ENCODE peak calls at places on chromosomes 6 and 20, in nine cellular contexts. B, Q, E, D, Y, I, R, U and X are unnamed samples.

GRCh38 chr6:8825726-8826125 is 390.4 kb upstream of the SLC35B3 start:
- DNase-seq in B (no peak), Q (no peak), E (no peak), D (no peak), Y (no peak), I (no peak), R (no peak), U (no peak), X (no peak)

GRCh38 chr20:11978496-11978895 is 60.8 kb downstream of the BTBD3 start:
- DNase-seq in B (no peak), Q (no peak), E (no peak), D (no peak), Y (no peak), I (no peak), R (no peak), U (no peak), X (no peak)

GRCh38 chr20:3340443-3340842 is 67.0 kb downstream of the DNAAF9 start:
- DNase-seq in B (no peak), Q (no peak), E (no peak), D (no peak), Y (no peak), I (no peak), R (no peak), U (no peak), X (peak)

GRCh38 chr20:57229490-57229889 is 37.0 kb downstream of the BMP7 start:
- DNase-seq in B (no peak), Q (no peak), E (no peak), D (no peak), Y (no peak), I (no peak), R (no peak), U (no peak), X (no peak)

GRCh38 chr6:152575621-152576150 is 61.5 kb downstream of the SYNE1 start:
- DNase-seq in B (no peak), Q (no peak), E (peak), D (no peak), Y (no peak), I (no peak), R (no peak), U (no peak), X (no peak)

GRCh38 chr6:136927313-136927712 is 5.2 kb downstream of the SLC35D3 start:
- DNase-seq in B (no peak), Q (no peak), E (no peak), D (no peak), Y (no peak), I (no peak), R (peak), U (no peak), X (no peak)

GRCh38 chr20:35603695-35604443 is 11.8 kb upstream of the SPAG4 start:
- DNase-seq in B (no peak), Q (no peak), E (no peak), D (no peak), Y (no peak), I (no peak), R (no peak), U (no peak), X (no peak)

GRCh38 chr6:100479180-100480035 is 14.7 kb upstream of the SIM1 start:
- DNase-seq in B (no peak), Q (no peak), E (peak), D (no peak), Y (peak), I (no peak), R (peak), U (no peak), X (peak)

GRCh38 chr6:158369241-158369640 is 57.0 kb downstream of the TULP4 start:
- DNase-seq in B (no peak), Q (no peak), E (no peak), D (no peak), Y (no peak), I (no peak), R (no peak), U (no peak), X (no peak)

GRCh38 chr20:58893355-58894151 is 41.0 kb downstream of the GNAS start:
- DNase-seq in B (no peak), Q (no peak), E (no peak), D (peak), Y (no peak), I (no peak), R (peak), U (no peak), X (no peak)

GRCh38 chr20:62376112-62377063 is 9.3 kb upstream of the LAMA5 start:
- DNase-seq in B (no peak), Q (no peak), E (no peak), D (no peak), Y (no peak), I (no peak), R (peak), U (no peak), X (no peak)

GRCh38 chr6:14706378-14706929 is 539.4 kb upstream of the JARID2 start:
- DNase-seq in B (no peak), Q (no peak), E (peak), D (peak), Y (no peak), I (no peak), R (no peak), U (peak), X (no peak)

GRCh38 chr6:119676971-119677370 is 327.4 kb upstream of the MAN1A1 start:
- DNase-seq in B (no peak), Q (no peak), E (peak), D (no peak), Y (no peak), I (no peak), R (no peak), U (no peak), X (no peak)

GRCh38 chr6:17965397-17965796 is 22.0 kb downstream of the KIF13A start:
- DNase-seq in B (no peak), Q (no peak), E (peak), D (no peak), Y (no peak), I (no peak), R (no peak), U (no peak), X (no peak)

GRCh38 chr20:47351643-47352331 is 4.7 kb downstream of the ZMYND8 start:
- DNase-seq in B (no peak), Q (no peak), E (peak), D (no peak), Y (no peak), I (no peak), R (peak), U (no peak), X (peak)

GRCh38 chr20:34712525-34713192 is 8.5 kb downstream of the TP53INP2 start:
- DNase-seq in B (no peak), Q (no peak), E (no peak), D (no peak), Y (no peak), I (no peak), R (no peak), U (no peak), X (no peak)

GRCh38 chr6:21110684-21111398 is 482.7 kb upstream of the SOX4 start:
- DNase-seq in B (no peak), Q (no peak), E (peak), D (no peak), Y (no peak), I (no peak), R (no peak), U (no peak), X (no peak)

GRCh38 chr20:1327241-1327653 is 1.7 kb downstream of the SDCBP2 start:
- DNase-seq in B (no peak), Q (peak), E (peak), D (peak), Y (no peak), I (no peak), R (no peak), U (no peak), X (no peak)

GRCh38 chr20:38049800-38050199 is 16.3 kb downstream of the RPRD1B start:
- DNase-seq in B (no peak), Q (no peak), E (peak), D (no peak), Y (no peak), I (no peak), R (no peak), U (no peak), X (no peak)

GRCh38 chr20:62333820-62334595 is 31.2 kb downstream of the ADRM1 start:
- DNase-seq in B (no peak), Q (no peak), E (no peak), D (no peak), Y (no peak), I (no peak), R (no peak), U (no peak), X (no peak)

GRCh38 chr6:44199883-44200282 is 16.8 kb upstream of the MYMX start:
- DNase-seq in B (no peak), Q (no peak), E (no peak), D (no peak), Y (no peak), I (no peak), R (no peak), U (no peak), X (no peak)

GRCh38 chr20:31663838-31664695 is 26.4 kb downstream of the COX4I2 start:
- DNase-seq in B (no peak), Q (no peak), E (no peak), D (no peak), Y (no peak), I (peak), R (no peak), U (no peak), X (peak)

GRCh38 chr6:153193176-153193885 is 62.2 kb upstream of the RGS17 start:
- DNase-seq in B (no peak), Q (no peak), E (no peak), D (no peak), Y (no peak), I (no peak), R (no peak), U (no peak), X (no peak)

GRCh38 chr6:90350689-90351554 is 54.3 kb upstream of the BACH2 start:
- DNase-seq in B (no peak), Q (peak), E (no peak), D (peak), Y (no peak), I (no peak), R (no peak), U (no peak), X (peak)

GRCh38 chr6:7041511-7042026 is 66.2 kb upstream of the RREB1 start:
- DNase-seq in B (no peak), Q (no peak), E (no peak), D (no peak), Y (no peak), I (no peak), R (no peak), U (no peak), X (no peak)

GRCh38 chr20:51703446-51704287 is 64.5 kb downstream of the ATP9A start:
- DNase-seq in B (no peak), Q (no peak), E (no peak), D (no peak), Y (no peak), I (no peak), R (no peak), U (no peak), X (no peak)

GRCh38 chr6:13235339-13235738 is 93.0 kb downstream of the TBC1D7 start:
- DNase-seq in B (no peak), Q (no peak), E (no peak), D (no peak), Y (no peak), I (no peak), R (no peak), U (no peak), X (no peak)

GRCh38 chr6:169975701-169976100 is 224.3 kb downstream of the ERMARD start:
- DNase-seq in B (no peak), Q (peak), E (no peak), D (no peak), Y (no peak), I (no peak), R (no peak), U (no peak), X (no peak)

GRCh38 chr6:18280084-18280483 is 15.8 kb upstream of the DEK start:
- DNase-seq in B (no peak), Q (no peak), E (no peak), D (no peak), Y (no peak), I (no peak), R (no peak), U (no peak), X (no peak)